ENCODE peak calls at places on chromosomes 4 and X, in four cellular contexts. One of them, this sample, is unnamed. For H3K4me1, the result is how much of the 10 kb centered on the place peaks cover.

GRCh38 chr4:3797831-3798500 is 31.8 kb downstream of the ADRA2C start:
- DNase-seq in small intestine: no peak
- DNase-seq in H9: no peak
- DNase-seq in thoracic aorta: no peak
- DNase-seq in this sample: no peak

GRCh38 chr4:7876096-7876993 is 63.3 kb downstream of the AFAP1 start:
- DNase-seq in small intestine: peak
- DNase-seq in H9: peak
- DNase-seq in thoracic aorta: no peak
- DNase-seq in this sample: no peak

GRCh38 chr4:87575983-87576382 is 32.3 kb upstream of the DSPP start:
- DNase-seq in small intestine: no peak
- DNase-seq in H9: no peak
- DNase-seq in thoracic aorta: no peak
- DNase-seq in this sample: no peak

GRCh38 chrX:151713859-151714258 is 2.0 kb upstream of the FATE1 start:
- DNase-seq in small intestine: peak
- DNase-seq in H9: peak
- DNase-seq in thoracic aorta: no peak
- DNase-seq in this sample: peak

GRCh38 chrX:109440475-109440874 is 41.4 kb downstream of the GUCY2F start:
- DNase-seq in small intestine: no peak
- DNase-seq in H9: no peak
- DNase-seq in thoracic aorta: no peak
- DNase-seq in this sample: no peak

GRCh38 chrX:101415180-101416130 is 7.4 kb downstream of the HNRNPH2 start:
- DNase-seq in small intestine: peak
- DNase-seq in H9: peak
- DNase-seq in thoracic aorta: no peak
- DNase-seq in this sample: peak

GRCh38 chr4:184265566-184266351 is 48.1 kb upstream of the ENPP6 start:
- DNase-seq in small intestine: peak
- DNase-seq in H9: no peak
- DNase-seq in thoracic aorta: no peak
- DNase-seq in this sample: no peak

GRCh38 chr4:105944535-105944934 is 49.3 kb downstream of the NPNT start:
- DNase-seq in small intestine: no peak
- DNase-seq in H9: no peak
- DNase-seq in thoracic aorta: no peak
- DNase-seq in this sample: no peak

GRCh38 chrX:77446840-77447239 is 349 bp upstream of the FGF16 start:
- DNase-seq in small intestine: no peak
- DNase-seq in H9: no peak
- DNase-seq in thoracic aorta: no peak
- DNase-seq in this sample: no peak

GRCh38 chrX:18887177-18887820 is 96.6 kb downstream of the PHKA2 start:
- DNase-seq in small intestine: peak
- DNase-seq in H9: no peak
- DNase-seq in thoracic aorta: no peak
- DNase-seq in this sample: no peak

GRCh38 chrX:131617182-131617581 is 73.3 kb downstream of the OR13H1 start:
- DNase-seq in small intestine: no peak
- DNase-seq in H9: no peak
- DNase-seq in thoracic aorta: no peak
- DNase-seq in this sample: peak

GRCh38 chrX:122094611-122095010 is 1047.2 kb downstream of the GLUD2 start:
- DNase-seq in small intestine: no peak
- DNase-seq in H9: no peak
- DNase-seq in thoracic aorta: no peak
- DNase-seq in this sample: peak

GRCh38 chr4:2672700-2673099 is 83.4 kb downstream of the TNIP2 start:
- DNase-seq in small intestine: no peak
- DNase-seq in H9: no peak
- DNase-seq in thoracic aorta: no peak
- DNase-seq in this sample: no peak

GRCh38 chr4:40337523-40337922 is 2.4 kb downstream of the CHRNA9 start:
- DNase-seq in small intestine: no peak
- DNase-seq in H9: no peak
- DNase-seq in thoracic aorta: no peak
- DNase-seq in this sample: no peak

GRCh38 chrX:152926279-152926678 is 28.4 kb downstream of the ZNF185 start:
- DNase-seq in small intestine: peak
- DNase-seq in H9: peak
- DNase-seq in thoracic aorta: no peak
- DNase-seq in this sample: peak

DNA sequence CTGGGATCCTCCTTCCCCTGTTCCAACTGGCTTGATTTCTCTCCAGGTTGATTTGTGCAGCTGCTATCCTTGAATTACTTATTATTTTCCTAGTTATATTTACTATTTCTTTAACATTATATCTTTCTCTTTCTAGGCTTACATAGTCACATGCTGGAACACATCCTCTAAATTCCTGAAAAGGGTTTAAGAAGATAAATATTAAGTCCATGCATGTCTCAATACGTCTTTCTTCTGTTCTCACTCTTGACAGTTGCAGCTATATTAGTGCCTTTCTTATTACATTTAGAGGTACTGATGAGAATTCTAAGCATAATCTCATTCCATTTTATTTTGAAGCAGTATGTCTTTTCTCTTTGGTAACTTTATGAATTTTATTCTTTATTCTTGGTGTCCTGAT is 82.1 kb downstream of the SUPT20HL2 start:
- DNase-seq in small intestine: no peak
- DNase-seq in H9: no peak
- DNase-seq in thoracic aorta: no peak
- DNase-seq in this sample: no peak
- H3K4me1 ChIP-seq in small intestine: under half
- H3K4me1 ChIP-seq in H9: under half
- H3K4me1 ChIP-seq in thoracic aorta: under half
- H3K4me1 ChIP-seq in this sample: under half

GRCh38 chr4:113788888-113789287 is 27.4 kb upstream of the CAMK2D start:
- DNase-seq in small intestine: no peak
- DNase-seq in H9: no peak
- DNase-seq in thoracic aorta: no peak
- DNase-seq in this sample: peak
- H3K4me1 ChIP-seq in small intestine: under half
- H3K4me1 ChIP-seq in H9: under half
- H3K4me1 ChIP-seq in thoracic aorta: under half
- H3K4me1 ChIP-seq in this sample: under half

DNA sequence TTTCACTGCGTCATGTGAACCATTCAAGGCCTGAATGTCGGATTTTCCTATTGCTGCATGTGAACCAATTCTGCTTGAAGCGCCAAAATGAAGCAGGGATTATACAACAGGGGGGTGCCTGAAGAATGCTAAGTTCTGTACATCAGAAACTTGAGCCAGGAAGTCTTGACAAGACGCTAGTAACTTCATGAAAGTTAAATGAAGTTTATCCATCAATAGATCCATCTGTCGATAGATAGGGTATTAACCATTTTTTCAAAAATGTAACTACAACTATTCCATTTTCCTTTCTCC is 590 bp upstream of the NAF1 start:
- DNase-seq in small intestine: peak
- DNase-seq in H9: no peak
- DNase-seq in thoracic aorta: no peak
- DNase-seq in this sample: no peak
- H3K4me1 ChIP-seq in small intestine: under half
- H3K4me1 ChIP-seq in H9: under half
- H3K4me1 ChIP-seq in thoracic aorta: under half
- H3K4me1 ChIP-seq in this sample: under half

GRCh38 chr4:112172180-112172579 is 26.9 kb downstream of the FAM241A start:
- DNase-seq in small intestine: no peak
- DNase-seq in H9: no peak
- DNase-seq in thoracic aorta: no peak
- DNase-seq in this sample: no peak
- H3K4me1 ChIP-seq in small intestine: under half
- H3K4me1 ChIP-seq in H9: under half
- H3K4me1 ChIP-seq in thoracic aorta: under half
- H3K4me1 ChIP-seq in this sample: under half